ENCODE peak calls at places on chromosomes 13 and 19, in ten cellular contexts. One of them, this sample, is unnamed.
A peak's percentile ranks its signal among the peaks of the same experiment; 100 is the strongest.

GRCh38 chr19:1274852-1275259 is 474 bp upstream of the FAM174C start:
- DNase-seq in left lung: no peak
- DNase-seq in RWPE1: no peak
- DNase-seq in hepatocyte: no peak
- DNase-seq in stomach: no peak
- DNase-seq in upper lobe of right lung: peak; percentile 77
- DNase-seq in Peyer's patch: no peak
- DNase-seq in IMR-90: no peak
- DNase-seq in astrocyte of the spinal cord: no peak
- DNase-seq in body of pancreas: no peak
- DNase-seq in this sample: no peak

GRCh38 chr13:27194895-27195764 is 23.5 kb upstream of the USP12 start:
- DNase-seq in stomach: no peak
- DNase-seq in hepatocyte: peak; percentile 50
- DNase-seq in upper lobe of right lung: no peak
- DNase-seq in left lung: no peak
- DNase-seq in Peyer's patch: no peak
- DNase-seq in body of pancreas: no peak
- DNase-seq in astrocyte of the spinal cord: peak; percentile 93
- DNase-seq in RWPE1: peak; percentile 89
- DNase-seq in IMR-90: peak; percentile 95
- DNase-seq in this sample: no peak

GRCh38 chr13:40863723-40864122 is 74.3 kb downstream of the SLC25A15 start:
- DNase-seq in upper lobe of right lung: no peak
- DNase-seq in astrocyte of the spinal cord: no peak
- DNase-seq in Peyer's patch: no peak
- DNase-seq in RWPE1: no peak
- DNase-seq in left lung: no peak
- DNase-seq in body of pancreas: no peak
- DNase-seq in stomach: no peak
- DNase-seq in hepatocyte: no peak
- DNase-seq in IMR-90: no peak
- DNase-seq in this sample: no peak

GRCh38 chr13:33369073-33369472 is 83.5 kb upstream of the STARD13 start:
- DNase-seq in IMR-90: no peak
- DNase-seq in stomach: no peak
- DNase-seq in Peyer's patch: no peak
- DNase-seq in RWPE1: no peak
- DNase-seq in left lung: no peak
- DNase-seq in upper lobe of right lung: no peak
- DNase-seq in astrocyte of the spinal cord: no peak
- DNase-seq in hepatocyte: no peak
- DNase-seq in body of pancreas: no peak
- DNase-seq in this sample: no peak

GRCh38 chr13:30398601-30399072 is 23.7 kb upstream of the UBE2L5 start:
- DNase-seq in Peyer's patch: peak; percentile 69
- DNase-seq in IMR-90: peak; percentile 21
- DNase-seq in hepatocyte: no peak
- DNase-seq in astrocyte of the spinal cord: no peak
- DNase-seq in body of pancreas: no peak
- DNase-seq in upper lobe of right lung: no peak
- DNase-seq in RWPE1: no peak
- DNase-seq in left lung: no peak
- DNase-seq in stomach: no peak
- DNase-seq in this sample: no peak

GRCh38 chr19:13056052-13056660 is 46.5 kb downstream of the LYL1 start:
- DNase-seq in astrocyte of the spinal cord: peak; percentile 93
- DNase-seq in body of pancreas: no peak
- DNase-seq in stomach: peak; percentile 52
- DNase-seq in IMR-90: peak; percentile 71
- DNase-seq in RWPE1: peak; percentile 94
- DNase-seq in hepatocyte: peak; percentile 85
- DNase-seq in upper lobe of right lung: peak; percentile 93
- DNase-seq in left lung: peak; percentile 90
- DNase-seq in Peyer's patch: peak; percentile 79
- DNase-seq in this sample: no peak

GRCh38 chr19:18157465-18158063 is 4.6 kb downstream of the PIK3R2 start:
- DNase-seq in hepatocyte: peak; percentile 13
- DNase-seq in Peyer's patch: no peak
- DNase-seq in IMR-90: no peak
- DNase-seq in body of pancreas: no peak
- DNase-seq in stomach: no peak
- DNase-seq in left lung: no peak
- DNase-seq in astrocyte of the spinal cord: no peak
- DNase-seq in upper lobe of right lung: no peak
- DNase-seq in RWPE1: peak; percentile 81
- DNase-seq in this sample: no peak

GRCh38 chr13:31236211-31236786 is 36.5 kb downstream of the B3GLCT start:
- DNase-seq in Peyer's patch: no peak
- DNase-seq in RWPE1: peak; percentile 24
- DNase-seq in left lung: no peak
- DNase-seq in stomach: no peak
- DNase-seq in astrocyte of the spinal cord: peak; percentile 54
- DNase-seq in upper lobe of right lung: no peak
- DNase-seq in hepatocyte: peak; percentile 72
- DNase-seq in IMR-90: peak; percentile 54
- DNase-seq in body of pancreas: no peak
- DNase-seq in this sample: no peak

GRCh38 chr19:53131732-53132131 is 978 bp downstream of the ZNF415 start:
- DNase-seq in upper lobe of right lung: no peak
- DNase-seq in RWPE1: no peak
- DNase-seq in stomach: no peak
- DNase-seq in IMR-90: no peak
- DNase-seq in astrocyte of the spinal cord: no peak
- DNase-seq in left lung: no peak
- DNase-seq in hepatocyte: no peak
- DNase-seq in Peyer's patch: no peak
- DNase-seq in body of pancreas: no peak
- DNase-seq in this sample: no peak

GRCh38 chr13:27533155-27533643 is 82.8 kb upstream of the MTIF3 start:
- DNase-seq in hepatocyte: peak; percentile 91
- DNase-seq in IMR-90: peak; percentile 59
- DNase-seq in body of pancreas: peak; percentile 92
- DNase-seq in astrocyte of the spinal cord: peak; percentile 69
- DNase-seq in Peyer's patch: peak; percentile 92
- DNase-seq in stomach: peak; percentile 92
- DNase-seq in left lung: peak; percentile 97
- DNase-seq in upper lobe of right lung: peak; percentile 94
- DNase-seq in RWPE1: peak; percentile 60
- DNase-seq in this sample: no peak

GRCh38 chr19:33193864-33194362 is at the start of gene LRP3:
- DNase-seq in IMR-90: peak; percentile 11
- DNase-seq in upper lobe of right lung: peak; percentile 78
- DNase-seq in left lung: peak; percentile 91
- DNase-seq in astrocyte of the spinal cord: no peak
- DNase-seq in hepatocyte: peak; percentile 83
- DNase-seq in stomach: peak; percentile 52
- DNase-seq in body of pancreas: peak; percentile 41
- DNase-seq in RWPE1: no peak
- DNase-seq in Peyer's patch: peak; percentile 63
- DNase-seq in this sample: no peak

GRCh38 chr13:98405690-98406344 is 171.1 kb downstream of the STK24 start:
- DNase-seq in IMR-90: no peak
- DNase-seq in stomach: no peak
- DNase-seq in Peyer's patch: no peak
- DNase-seq in upper lobe of right lung: no peak
- DNase-seq in left lung: no peak
- DNase-seq in RWPE1: no peak
- DNase-seq in hepatocyte: no peak
- DNase-seq in astrocyte of the spinal cord: no peak
- DNase-seq in body of pancreas: no peak
- DNase-seq in this sample: no peak

GRCh38 chr19:54256250-54257115 is 590 bp downstream of the LILRB5 start:
- DNase-seq in Peyer's patch: no peak
- DNase-seq in IMR-90: no peak
- DNase-seq in upper lobe of right lung: no peak
- DNase-seq in body of pancreas: no peak
- DNase-seq in RWPE1: no peak
- DNase-seq in hepatocyte: no peak
- DNase-seq in stomach: no peak
- DNase-seq in astrocyte of the spinal cord: no peak
- DNase-seq in left lung: peak; percentile 41
- DNase-seq in this sample: no peak

GRCh38 chr13:58376775-58377174 is 745.2 kb downstream of the PCDH17 start:
- DNase-seq in hepatocyte: no peak
- DNase-seq in left lung: no peak
- DNase-seq in RWPE1: no peak
- DNase-seq in upper lobe of right lung: no peak
- DNase-seq in IMR-90: no peak
- DNase-seq in body of pancreas: no peak
- DNase-seq in Peyer's patch: no peak
- DNase-seq in stomach: no peak
- DNase-seq in astrocyte of the spinal cord: no peak
- DNase-seq in this sample: no peak

GRCh38 chr13:25329706-25330105 is 28.3 kb downstream of the NUP58 start:
- DNase-seq in body of pancreas: no peak
- DNase-seq in astrocyte of the spinal cord: no peak
- DNase-seq in RWPE1: no peak
- DNase-seq in upper lobe of right lung: no peak
- DNase-seq in left lung: peak; percentile 14
- DNase-seq in IMR-90: peak; percentile 26
- DNase-seq in Peyer's patch: no peak
- DNase-seq in hepatocyte: peak; percentile 6
- DNase-seq in stomach: no peak
- DNase-seq in this sample: no peak

GRCh38 chr13:23350009-23350408 is 83.5 kb downstream of the SACS start:
- DNase-seq in stomach: no peak
- DNase-seq in RWPE1: no peak
- DNase-seq in astrocyte of the spinal cord: no peak
- DNase-seq in upper lobe of right lung: no peak
- DNase-seq in left lung: no peak
- DNase-seq in Peyer's patch: no peak
- DNase-seq in IMR-90: no peak
- DNase-seq in body of pancreas: no peak
- DNase-seq in hepatocyte: peak; percentile 51
- DNase-seq in this sample: no peak

GRCh38 chr13:30892966-30893365 is 13.1 kb upstream of the MEDAG start:
- DNase-seq in left lung: no peak
- DNase-seq in RWPE1: no peak
- DNase-seq in astrocyte of the spinal cord: no peak
- DNase-seq in hepatocyte: peak; percentile 60
- DNase-seq in Peyer's patch: no peak
- DNase-seq in upper lobe of right lung: no peak
- DNase-seq in stomach: no peak
- DNase-seq in body of pancreas: no peak
- DNase-seq in IMR-90: peak; percentile 48
- DNase-seq in this sample: no peak

GRCh38 chr19:912181-913079 is 589 bp downstream of the R3HDM4 start:
- DNase-seq in left lung: no peak
- DNase-seq in IMR-90: no peak
- DNase-seq in Peyer's patch: no peak
- DNase-seq in stomach: no peak
- DNase-seq in RWPE1: peak; percentile 55
- DNase-seq in body of pancreas: no peak
- DNase-seq in hepatocyte: peak; percentile 53
- DNase-seq in upper lobe of right lung: no peak
- DNase-seq in astrocyte of the spinal cord: no peak
- DNase-seq in this sample: no peak

GRCh38 chr19:36488816-36489138 is 584 bp downstream of the ZNF566 start:
- DNase-seq in stomach: no peak
- DNase-seq in Peyer's patch: no peak
- DNase-seq in IMR-90: no peak
- DNase-seq in left lung: no peak
- DNase-seq in body of pancreas: no peak
- DNase-seq in upper lobe of right lung: no peak
- DNase-seq in astrocyte of the spinal cord: peak; percentile 2
- DNase-seq in RWPE1: no peak
- DNase-seq in hepatocyte: peak; percentile 40
- DNase-seq in this sample: no peak

GRCh38 chr13:36297259-36297599 is 385 bp downstream of the CCDC169 start:
- DNase-seq in stomach: no peak
- DNase-seq in upper lobe of right lung: no peak
- DNase-seq in IMR-90: peak; percentile 25
- DNase-seq in RWPE1: peak; percentile 28
- DNase-seq in hepatocyte: no peak
- DNase-seq in left lung: no peak
- DNase-seq in astrocyte of the spinal cord: peak; percentile 48
- DNase-seq in Peyer's patch: no peak
- DNase-seq in body of pancreas: no peak
- DNase-seq in this sample: no peak

GRCh38 chr13:75480691-75481175 is 1.2 kb downstream of the TBC1D4 start:
- DNase-seq in upper lobe of right lung: peak; percentile 83
- DNase-seq in astrocyte of the spinal cord: peak; percentile 58
- DNase-seq in left lung: peak; percentile 84
- DNase-seq in RWPE1: peak; percentile 73
- DNase-seq in IMR-90: peak; percentile 37
- DNase-seq in Peyer's patch: peak; percentile 67
- DNase-seq in hepatocyte: peak; percentile 60
- DNase-seq in body of pancreas: peak; percentile 80
- DNase-seq in stomach: peak; percentile 80
- DNase-seq in this sample: peak; percentile 88

GRCh38 chr13:84870190-84870589 is 929.0 kb downstream of the SLITRK6 start:
- DNase-seq in IMR-90: no peak
- DNase-seq in stomach: no peak
- DNase-seq in body of pancreas: no peak
- DNase-seq in left lung: no peak
- DNase-seq in hepatocyte: no peak
- DNase-seq in RWPE1: no peak
- DNase-seq in Peyer's patch: no peak
- DNase-seq in upper lobe of right lung: no peak
- DNase-seq in astrocyte of the spinal cord: no peak
- DNase-seq in this sample: no peak
- TF ChIP-seq CTCF in IMR-90: peak; percentile 17
- TF ChIP-seq CTCF in stomach: no peak
- TF ChIP-seq CTCF in body of pancreas: no peak
- TF ChIP-seq CTCF in left lung: no peak
- TF ChIP-seq CTCF in hepatocyte: no peak
- TF ChIP-seq CTCF in RWPE1: no peak
- TF ChIP-seq CTCF in Peyer's patch: no peak
- TF ChIP-seq CTCF in upper lobe of right lung: no peak
- TF ChIP-seq CTCF in astrocyte of the spinal cord: peak; percentile 16
- TF ChIP-seq CTCF in this sample: peak; percentile 45

GRCh38 chr19:27955484-27955883 is 1257.5 kb downstream of the UQCRFS1 start:
- DNase-seq in IMR-90: no peak
- DNase-seq in astrocyte of the spinal cord: no peak
- DNase-seq in left lung: no peak
- DNase-seq in stomach: no peak
- DNase-seq in hepatocyte: no peak
- DNase-seq in RWPE1: no peak
- DNase-seq in upper lobe of right lung: no peak
- DNase-seq in body of pancreas: no peak
- DNase-seq in Peyer's patch: no peak
- DNase-seq in this sample: no peak
- TF ChIP-seq CTCF in IMR-90: no peak
- TF ChIP-seq CTCF in astrocyte of the spinal cord: no peak
- TF ChIP-seq CTCF in left lung: no peak
- TF ChIP-seq CTCF in stomach: no peak
- TF ChIP-seq CTCF in hepatocyte: no peak
- TF ChIP-seq CTCF in RWPE1: no peak
- TF ChIP-seq CTCF in upper lobe of right lung: no peak
- TF ChIP-seq CTCF in body of pancreas: no peak
- TF ChIP-seq CTCF in Peyer's patch: no peak
- TF ChIP-seq CTCF in this sample: no peak

GRCh38 chr19:38143847-38144246 is 80.2 kb downstream of the DPF1 start:
- DNase-seq in upper lobe of right lung: no peak
- DNase-seq in left lung: no peak
- DNase-seq in astrocyte of the spinal cord: no peak
- DNase-seq in stomach: no peak
- DNase-seq in RWPE1: no peak
- DNase-seq in IMR-90: no peak
- DNase-seq in Peyer's patch: no peak
- DNase-seq in hepatocyte: no peak
- DNase-seq in body of pancreas: no peak
- DNase-seq in this sample: no peak
- TF ChIP-seq CTCF in upper lobe of right lung: no peak
- TF ChIP-seq CTCF in left lung: no peak
- TF ChIP-seq CTCF in astrocyte of the spinal cord: peak; percentile 22
- TF ChIP-seq CTCF in stomach: no peak
- TF ChIP-seq CTCF in RWPE1: peak; percentile 10
- TF ChIP-seq CTCF in IMR-90: peak; percentile 18
- TF ChIP-seq CTCF in Peyer's patch: no peak
- TF ChIP-seq CTCF in hepatocyte: no peak
- TF ChIP-seq CTCF in body of pancreas: no peak
- TF ChIP-seq CTCF in this sample: peak; percentile 20

GRCh38 chr13:65926750-65927171 is 1303.4 kb downstream of the PCDH9 start:
- DNase-seq in left lung: no peak
- DNase-seq in RWPE1: no peak
- DNase-seq in Peyer's patch: no peak
- DNase-seq in stomach: peak; percentile 60
- DNase-seq in upper lobe of right lung: peak; percentile 63
- DNase-seq in hepatocyte: peak; percentile 21
- DNase-seq in body of pancreas: peak; percentile 28
- DNase-seq in astrocyte of the spinal cord: no peak
- DNase-seq in IMR-90: no peak
- DNase-seq in this sample: no peak
- TF ChIP-seq CTCF in left lung: peak; percentile 20
- TF ChIP-seq CTCF in RWPE1: no peak
- TF ChIP-seq CTCF in Peyer's patch: no peak
- TF ChIP-seq CTCF in stomach: no peak
- TF ChIP-seq CTCF in upper lobe of right lung: peak; percentile 23
- TF ChIP-seq CTCF in hepatocyte: peak; percentile 20
- TF ChIP-seq CTCF in body of pancreas: peak; percentile 34
- TF ChIP-seq CTCF in astrocyte of the spinal cord: peak; percentile 6
- TF ChIP-seq CTCF in IMR-90: no peak
- TF ChIP-seq CTCF in this sample: peak; percentile 19

This sample was measured in LNCaP clone FGC.